ENCODE peak calls at places on chromosomes 7 and 10, in seven cellular contexts. F is type B pancreatic cell, P is AG04449, I is IMR-90, O is AG10803, G is transverse colon, C is fibroblast of pulmonary artery. X is an unnamed sample.

GRCh38 chr7:155769701-155770100 is 42.6 kb downstream of the SHH start:
- DNase-seq in F (no peak), O (peak; percentile 96), I (no peak), G (no peak), C (peak; percentile 22), P (peak; percentile 73), X (no peak)

GRCh38 chr10:6410830-6411229 is 169.2 kb downstream of the PRKCQ start:
- DNase-seq in P (no peak), O (no peak), C (no peak), I (no peak), F (no peak), G (no peak), X (no peak)

GRCh38 chr10:102615361-102615760 is 28.9 kb upstream of the TRIM8 start:
- DNase-seq in C (no peak), G (no peak), F (no peak), P (no peak), I (no peak), O (no peak), X (no peak)

GRCh38 chr10:104449402-104449801 is 95.8 kb downstream of the CFAP58 start:
- DNase-seq in P (no peak), G (no peak), O (peak; percentile 56), I (peak; percentile 37), F (no peak), C (no peak), X (no peak)

GRCh38 chr7:24757799-24758275 is 573 bp upstream of the GSDME start:
- DNase-seq in I (peak; percentile 51), F (peak; percentile 71), P (no peak), C (peak; percentile 48), G (no peak), O (peak; percentile 68), X (peak; percentile 48)

GRCh38 chr7:79927116-79927515 is 207.5 kb upstream of the GNAI1 start:
- DNase-seq in C (peak; percentile 57), G (no peak), F (no peak), I (peak; percentile 6), P (no peak), O (peak; percentile 18), X (no peak)

GRCh38 chr10:49368256-49368655 is 27.6 kb downstream of the DRGX start:
- DNase-seq in C (no peak), P (no peak), G (no peak), I (no peak), O (no peak), F (no peak), X (no peak)

GRCh38 chr7:102292813-102293798 is 6.4 kb downstream of the SH2B2 start:
- DNase-seq in I (no peak), P (no peak), F (no peak), G (no peak), O (no peak), C (no peak), X (no peak)

GRCh38 chr7:148515728-148516715 is 74.5 kb upstream of the C7orf33 start:
- DNase-seq in O (no peak), I (no peak), G (no peak), F (no peak), P (no peak), C (no peak), X (no peak)

GRCh38 chr7:70596575-70596891 is 535.4 kb upstream of the GALNT17 start:
- DNase-seq in P (no peak), O (no peak), F (no peak), I (no peak), C (no peak), G (no peak), X (no peak)

GRCh38 chr7:99374121-99375064 is at the start of gene ARPC1B:
- DNase-seq in G (peak; percentile 88), P (no peak), I (peak; percentile 51), C (peak; percentile 75), F (no peak), O (peak; percentile 70), X (peak; percentile 99)

GRCh38 chr7:29255839-29256782 is 61.5 kb downstream of the CHN2 start:
- DNase-seq in I (no peak), C (peak; percentile 14), O (no peak), P (no peak), G (no peak), F (no peak), X (no peak)

GRCh38 chr7:114409750-114410149 is 4.9 kb upstream of the FOXP2 start:
- DNase-seq in C (no peak), G (no peak), F (no peak), O (peak; percentile 51), I (peak; percentile 66), P (no peak), X (no peak)

GRCh38 chr10:30719832-30720231 is 90.3 kb upstream of the LYZL2 start:
- DNase-seq in F (no peak), C (no peak), O (no peak), P (no peak), I (no peak), G (no peak), X (no peak)

GRCh38 chr10:359093-359492 is 223.8 kb downstream of the ZMYND11 start:
- DNase-seq in F (no peak), I (no peak), G (no peak), O (no peak), C (no peak), P (no peak), X (no peak)

GRCh38 chr7:152335900-152336571 is 99.8 kb downstream of the KMT2C start:
- DNase-seq in G (no peak), O (no peak), I (no peak), C (no peak), P (no peak), F (no peak), X (peak; percentile 25)

GRCh38 chr7:10121641-10122040 is 852.0 kb upstream of the PHF14 start:
- DNase-seq in F (no peak), O (no peak), G (no peak), P (no peak), I (no peak), C (no peak), X (no peak)

GRCh38 chr10:56298941-56299340 is 62.1 kb downstream of the ZWINT start:
- DNase-seq in I (no peak), P (no peak), O (no peak), C (no peak), F (no peak), G (no peak), X (no peak)

GRCh38 chr7:134691820-134692705 is 45.4 kb downstream of the BPGM start:
- DNase-seq in G (no peak), F (no peak), I (peak; percentile 52), C (peak; percentile 62), P (no peak), O (peak; percentile 70), X (no peak)

GRCh38 chr7:76403780-76404494 is 5.6 kb downstream of the SSC4D start:
- DNase-seq in F (no peak), I (no peak), O (no peak), C (no peak), P (no peak), G (peak; percentile 54), X (no peak)

GRCh38 chr10:17410907-17411306 is 43.5 kb downstream of the ST8SIA6 start:
- DNase-seq in I (no peak), G (no peak), F (no peak), O (no peak), P (no peak), C (no peak), X (no peak)

GRCh38 chr10:17416442-17417211 is 37.8 kb downstream of the ST8SIA6 start:
- DNase-seq in G (no peak), F (no peak), O (no peak), C (no peak), P (no peak), I (no peak), X (no peak)

GRCh38 chr10:17409170-17409733 is 45.1 kb downstream of the ST8SIA6 start:
- DNase-seq in C (peak; percentile 29), P (no peak), O (peak; percentile 6), F (no peak), G (no peak), I (peak; percentile 5), X (peak; percentile 14)

GRCh38 chr10:17415046-17415643 is 39.2 kb downstream of the ST8SIA6 start:
- DNase-seq in O (no peak), P (no peak), I (peak; percentile 3), F (no peak), G (no peak), C (no peak), X (no peak)

GRCh38 chr10:17412323-17412722 is 42.1 kb downstream of the ST8SIA6 start:
- DNase-seq in C (no peak), I (no peak), O (no peak), F (no peak), G (no peak), P (no peak), X (no peak)
- TF ChIP-seq CTCF in C (no peak), I (no peak), O (no peak), F (no peak), G (no peak), P (no peak), X (no peak)

DNA sequence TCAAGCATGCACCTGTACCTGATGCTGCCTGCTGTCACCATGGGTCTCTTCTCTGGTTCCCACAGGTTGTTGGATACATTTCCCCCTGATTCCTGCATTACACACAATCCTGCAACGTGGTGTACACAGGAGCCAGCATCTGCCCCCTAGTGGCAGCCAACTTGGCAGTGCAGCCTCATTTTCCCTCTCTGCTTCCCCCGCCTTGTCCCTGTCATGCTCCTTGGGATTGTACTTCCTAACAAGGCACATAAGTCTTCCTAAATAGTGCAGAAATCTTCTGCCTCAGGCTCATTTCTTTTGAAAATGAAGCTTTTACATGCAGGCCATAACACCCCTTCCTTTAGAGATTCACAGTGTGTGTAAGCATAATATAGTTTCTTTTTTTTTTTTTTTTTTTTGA is 387.5 kb downstream of the CCSER2 start:
- DNase-seq in F (no peak), C (peak; percentile 17), I (peak; percentile 8), P (no peak), O (no peak), G (peak; percentile 23), X (peak; percentile 25)
- TF ChIP-seq CTCF in F (peak; percentile 78), C (peak; percentile 43), I (peak; percentile 51), P (peak; percentile 50), O (no peak), G (peak; percentile 34), X (peak; percentile 71)

DNA sequence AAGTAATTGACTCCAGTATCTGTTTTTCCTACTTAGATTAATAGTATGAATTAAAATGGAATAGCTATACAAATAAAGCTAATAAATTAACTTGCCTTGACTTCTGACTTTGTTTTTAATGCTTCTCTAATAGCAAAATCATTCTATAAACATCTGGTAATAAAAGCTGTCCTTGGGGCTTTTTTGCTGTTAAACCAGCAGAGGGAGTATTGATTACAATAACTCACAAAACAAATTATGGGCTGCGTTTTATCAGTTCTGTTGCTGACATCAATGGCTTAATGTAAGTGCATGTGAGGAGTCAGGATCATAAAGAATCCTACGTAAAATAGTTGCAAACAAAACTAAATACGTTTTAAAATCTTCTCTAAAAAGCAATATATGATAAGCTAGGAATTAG is 667.8 kb downstream of the PCDH15 start:
- DNase-seq in P (no peak), I (no peak), F (no peak), C (no peak), G (no peak), O (no peak), X (no peak)
- TF ChIP-seq CTCF in P (no peak), I (no peak), F (peak; percentile 69), C (no peak), G (no peak), O (no peak), X (no peak)

GRCh38 chr7:98360221-98361124 is 40.4 kb downstream of the BAIAP2L1 start:
- DNase-seq in O (no peak), I (no peak), G (peak; percentile 74), C (no peak), F (no peak), P (no peak), X (no peak)
- TF ChIP-seq CTCF in O (no peak), I (no peak), G (peak; percentile 55), C (no peak), F (no peak), P (no peak), X (no peak)

X was measured in GM20000.